ENCODE peak calls at places on chromosome 13, in five cellular contexts. B is psoas muscle, Y is left ventricle myocardium inferior, V is AG09309, L is breast epithelium. I is an unnamed sample.

GRCh38 chr13:77028202-77028601 is 1.2 kb upstream of the FBXL3 start:
- DNase-seq in V (no peak), B (no peak), L (no peak), Y (no peak), I (no peak)

GRCh38 chr13:111393221-111393790 is 72.9 kb downstream of the TEX29 start:
- DNase-seq in B (no peak), V (no peak), L (no peak), Y (no peak), I (no peak)

GRCh38 chr13:51552027-51552426 is 32.2 kb upstream of the WDFY2 start:
- DNase-seq in Y (no peak), L (no peak), B (no peak), V (no peak), I (no peak)

GRCh38 chr13:49858183-49858856 is 65.8 kb upstream of the KPNA3 start:
- DNase-seq in V (peak; percentile 78), B (no peak), L (no peak), Y (no peak), I (no peak)

GRCh38 chr13:97855570-97855970 is 97.9 kb upstream of the IPO5 start:
- DNase-seq in V (peak; percentile 78), L (no peak), B (no peak), Y (no peak), I (no peak)

GRCh38 chr13:23718916-23719470 is 148.8 kb downstream of the TNFRSF19 start:
- DNase-seq in L (no peak), V (no peak), Y (no peak), B (no peak), I (no peak)

GRCh38 chr13:39561971-39562370 is 41.0 kb downstream of the LHFPL6 start:
- DNase-seq in B (no peak), L (no peak), V (no peak), Y (no peak), I (no peak)

GRCh38 chr13:73467103-73467502 is 408.3 kb downstream of the KLF5 start:
- DNase-seq in B (no peak), Y (no peak), L (no peak), V (no peak), I (no peak)

GRCh38 chr13:67186985-67187569 is 43.1 kb downstream of the PCDH9 start:
- DNase-seq in V (no peak), Y (no peak), B (no peak), L (no peak), I (no peak)

GRCh38 chr13:98976338-98976737 is 1.5 kb downstream of the DOCK9 start:
- DNase-seq in Y (no peak), V (no peak), L (no peak), B (no peak), I (no peak)

GRCh38 chr13:72174549-72174948 is 307.5 kb upstream of the DACH1 start:
- DNase-seq in B (no peak), L (no peak), V (no peak), Y (no peak), I (no peak)

GRCh38 chr13:53045110-53045509 is 16.5 kb downstream of the OLFM4 start:
- DNase-seq in V (no peak), B (no peak), Y (no peak), L (no peak), I (no peak)

GRCh38 chr13:52851153-52851962 is 2.9 kb upstream of the PCDH8 start:
- DNase-seq in V (no peak), L (no peak), Y (peak; percentile 26), B (peak; percentile 19), I (peak; percentile 85)

GRCh38 chr13:91767681-91768080 is 369.3 kb downstream of the GPC5 start:
- DNase-seq in L (no peak), B (no peak), V (no peak), Y (no peak), I (no peak)

GRCh38 chr13:90618133-90618532 is 729.4 kb upstream of the MIR17HG start:
- DNase-seq in B (no peak), Y (no peak), L (no peak), V (no peak), I (no peak)

GRCh38 chr13:55266644-55267043 is 1874.1 kb upstream of the PRR20A start:
- DNase-seq in Y (no peak), B (no peak), L (no peak), V (no peak), I (no peak)

GRCh38 chr13:71789952-71790351 is 77.1 kb downstream of the DACH1 start:
- DNase-seq in L (no peak), Y (no peak), B (no peak), V (no peak), I (no peak)

GRCh38 chr13:73622375-73622774 is 511.8 kb downstream of the KLF12 start:
- DNase-seq in L (no peak), B (no peak), V (no peak), Y (no peak), I (no peak)

GRCh38 chr13:40401911-40402776 is 264.3 kb downstream of the FOXO1 start:
- DNase-seq in L (peak; percentile 81), V (peak; percentile 86), Y (peak; percentile 95), B (peak; percentile 98), I (peak; percentile 64)

GRCh38 chr13:37027639-37028038 is 27.1 kb downstream of the EXOSC8 start:
- DNase-seq in B (no peak), L (no peak), V (no peak), Y (no peak), I (no peak)

GRCh38 chr13:23790591-23791170 is 98.5 kb downstream of the MIPEP start:
- DNase-seq in B (no peak), L (no peak), V (peak; percentile 91), Y (no peak), I (no peak)

GRCh38 chr13:20303636-20304035 is 71.5 kb upstream of the GJB6 start:
- DNase-seq in Y (no peak), B (no peak), V (peak; percentile 49), L (no peak), I (no peak)

GRCh38 chr13:107807306-107808073 is 407.8 kb downstream of the LIG4 start:
- DNase-seq in Y (no peak), V (no peak), B (no peak), L (no peak), I (no peak)

GRCh38 chr13:29901714-29902631 is 51.6 kb upstream of the UBL3 start:
- DNase-seq in Y (peak; percentile 16), B (no peak), L (no peak), V (peak; percentile 79), I (no peak)

GRCh38 chr13:29905845-29906244 is 55.4 kb upstream of the UBL3 start:
- DNase-seq in B (no peak), L (no peak), Y (no peak), V (no peak), I (no peak)

GRCh38 chr13:29906432-29907011 is 56.1 kb upstream of the UBL3 start:
- DNase-seq in L (no peak), Y (no peak), V (no peak), B (no peak), I (no peak)

GRCh38 chr13:29903524-29903923 is 53.1 kb upstream of the UBL3 start:
- DNase-seq in B (no peak), L (no peak), Y (no peak), V (no peak), I (no peak)

GRCh38 chr13:29902632-29903305 is 52.4 kb upstream of the UBL3 start:
- DNase-seq in V (no peak), Y (no peak), L (no peak), B (no peak), I (no peak)
- H3K4me3 ChIP-seq in V (no peak overlapping the region), Y (no peak overlapping the region), L (peak overlapping the region; percentile 7), B (no peak overlapping the region), I (no peak overlapping the region)

DNA sequence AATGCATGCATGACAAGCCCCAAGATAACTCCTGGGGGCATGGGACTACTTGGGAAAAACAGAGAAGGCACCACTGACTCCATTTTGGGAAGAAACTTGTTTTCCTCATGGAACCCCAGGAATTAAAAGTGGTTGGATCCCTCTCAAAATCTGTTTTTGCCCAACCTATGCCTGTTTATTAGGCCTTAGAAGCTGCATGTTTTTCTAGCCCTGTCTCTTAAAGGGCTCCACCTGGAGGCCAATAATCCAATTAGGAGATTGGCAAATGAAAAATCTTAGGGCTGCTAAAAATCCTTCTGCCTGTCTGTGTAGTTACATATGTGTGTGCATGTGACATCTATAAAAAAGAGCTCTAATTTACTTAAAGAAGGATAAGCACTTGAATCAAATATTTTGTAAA is 26.9 kb downstream of the MED4 start:
- DNase-seq in V (no peak), L (no peak), B (no peak), Y (no peak), I (no peak)
- TF ChIP-seq CTCF in V (no peak), L (no peak), B (no peak), Y (peak; percentile 15), I (no peak)

GRCh38 chr13:27964741-27965323 is 4.3 kb downstream of the CDX2 start:
- DNase-seq in L (no peak), Y (no peak), V (no peak), B (no peak), I (no peak)
- H3K4me3 ChIP-seq in L (no peak overlapping the region), Y (no peak overlapping the region), V (no peak overlapping the region), B (no peak overlapping the region), I (no peak overlapping the region)

DNA sequence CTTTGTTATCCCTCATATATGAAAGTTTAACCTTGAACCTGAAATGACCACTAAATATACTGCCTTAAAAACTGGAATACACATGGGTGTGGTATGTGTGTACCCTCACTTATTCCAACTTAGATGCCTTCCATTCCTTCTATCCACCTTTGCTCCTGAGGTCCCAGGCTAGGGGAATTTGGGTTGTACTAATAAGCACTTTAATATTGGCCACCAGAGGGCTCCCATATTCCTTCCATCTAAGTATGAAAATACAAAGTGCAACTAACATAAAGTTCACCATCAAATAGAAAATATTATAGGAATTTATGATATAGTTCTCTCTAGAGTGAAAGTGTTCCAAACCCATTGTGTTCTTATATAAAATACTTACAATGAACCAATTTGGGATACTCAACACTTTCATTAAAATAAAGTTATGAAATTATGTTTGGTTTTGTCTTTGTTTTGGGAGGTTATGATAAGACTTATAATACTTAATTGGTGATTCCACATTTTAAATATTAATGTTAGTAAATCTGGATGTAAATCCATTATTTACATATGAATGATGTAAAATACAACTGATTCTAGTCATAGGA is 62.3 kb downstream of the ITGBL1 start:
- DNase-seq in L (no peak), V (no peak), Y (no peak), B (no peak), I (peak; percentile 7)
- TF ChIP-seq CTCF in L (peak; percentile 30), V (peak; percentile 63), Y (peak; percentile 78), B (peak; percentile 51), I (peak; percentile 47)